ENCODE peak calls at places on chromosomes 11 and 22, in seven cellular contexts. O is heart left ventricle, Q is transverse colon, L is WERI-Rb-1, N is IMR-90, X is A673, B is stomach. T is an unnamed sample.

GRCh38 chr11:86039094-86039493 is 29.8 kb downstream of the PICALM start:
- DNase-seq in O (no peak), Q (no peak), L (no peak), N (no peak), X (no peak), B (no peak), T (no peak)

GRCh38 chr11:44014968-44015623 is 32.7 kb upstream of the ACCSL start:
- DNase-seq in O (no peak), Q (no peak), L (no peak), N (peak; percentile 65), X (no peak), B (no peak), T (peak; percentile 50)

GRCh38 chr11:130839950-130840666 is 76.2 kb downstream of the SNX19 start:
- DNase-seq in O (no peak), Q (no peak), L (no peak), N (peak; percentile 56), X (no peak), B (no peak), T (no peak)

GRCh38 chr11:105000797-105001196 is 22.2 kb downstream of the CASP5 start:
- DNase-seq in O (no peak), Q (peak; percentile 29), L (peak; percentile 12), N (no peak), X (peak; percentile 40), B (peak; percentile 29), T (no peak)

GRCh38 chr22:33380789-33381530 is 322.8 kb upstream of the SYN3 start:
- DNase-seq in O (no peak), Q (no peak), L (no peak), N (peak; percentile 95), X (no peak), B (no peak), T (no peak)

GRCh38 chr11:104064016-104064630 is 27.7 kb downstream of the DDI1 start:
- DNase-seq in O (no peak), Q (no peak), L (no peak), N (no peak), X (no peak), B (no peak), T (no peak)

GRCh38 chr11:44789466-44789865 is 62.7 kb downstream of the TSPAN18 start:
- DNase-seq in O (no peak), Q (no peak), L (no peak), N (no peak), X (no peak), B (no peak), T (no peak)

GRCh38 chr11:125348704-125349635 is 147.1 kb downstream of the FEZ1 start:
- DNase-seq in O (peak; percentile 63), Q (peak; percentile 39), L (peak; percentile 78), N (peak; percentile 19), X (peak; percentile 55), B (peak; percentile 54), T (no peak)

GRCh38 chr11:64004590-64004984 is 18.3 kb downstream of the OTUB1 start:
- DNase-seq in O (no peak), Q (no peak), L (no peak), N (no peak), X (peak; percentile 50), B (no peak), T (no peak)

GRCh38 chr22:23110922-23111527 is 30.8 kb downstream of the RSPH14 start:
- DNase-seq in O (no peak), Q (no peak), L (peak; percentile 41), N (no peak), X (no peak), B (no peak), T (no peak)

GRCh38 chr22:46626911-46627805 is 7.0 kb downstream of the GRAMD4 start:
- DNase-seq in O (peak; percentile 31), Q (no peak), L (no peak), N (no peak), X (no peak), B (no peak), T (no peak)

GRCh38 chr11:48108231-48109045 is 108.2 kb upstream of the OR4B1 start:
- DNase-seq in O (no peak), Q (no peak), L (no peak), N (no peak), X (no peak), B (no peak), T (peak; percentile 54)

GRCh38 chr11:102807921-102808320 is 10.0 kb upstream of the MMP1 start:
- DNase-seq in O (no peak), Q (no peak), L (peak; percentile 31), N (peak; percentile 19), X (no peak), B (peak; percentile 43), T (no peak)

GRCh38 chr11:35253237-35253636 is 114.3 kb downstream of the CD44 start:
- DNase-seq in O (no peak), Q (no peak), L (no peak), N (peak; percentile 44), X (no peak), B (no peak), T (no peak)
- TF ChIP-seq CTCF in O (no peak), Q (no peak), L (no peak), N (no peak), X (no peak), B (no peak), T (no peak)

GRCh38 chr11:127000291-127000968 is at the start of gene KIRREL3:
- DNase-seq in O (no peak), Q (no peak), L (peak; percentile 36), N (peak; percentile 40), X (peak; percentile 35), B (no peak), T (no peak)
- H3K27ac ChIP-seq in O (no peak within 1 kb of the TSS), Q (no peak within 1 kb of the TSS), L (no peak within 1 kb of the TSS), N (peak within 1 kb of the TSS; percentile 50), X (no peak within 1 kb of the TSS), B (no peak within 1 kb of the TSS), T (no peak within 1 kb of the TSS)

DNA sequence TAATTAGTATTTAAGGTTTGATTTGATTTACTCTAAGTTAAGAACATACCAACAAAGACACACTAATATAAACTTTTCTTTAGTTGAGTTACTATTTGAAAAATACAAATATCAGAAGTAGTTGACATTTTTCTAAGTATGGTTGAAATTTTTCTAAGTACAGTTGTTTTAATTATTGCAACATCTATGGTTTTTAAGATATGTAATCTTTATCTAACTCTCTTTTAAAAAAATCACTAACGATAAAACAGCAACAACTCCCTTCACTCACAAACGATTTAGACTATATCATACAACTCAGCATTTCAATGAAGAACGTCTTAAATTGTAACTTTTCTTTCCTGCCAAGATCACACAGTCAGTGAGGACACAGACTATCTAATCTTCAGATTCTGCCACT is 2.0 kb downstream of the C2CD3 start:
- DNase-seq in O (no peak), Q (no peak), L (no peak), N (no peak), X (no peak), B (no peak), T (no peak)
- H3K4me3 ChIP-seq in O (no peak overlapping the region), Q (no peak overlapping the region), L (no peak overlapping the region), N (no peak overlapping the region), X (peak overlapping the region; percentile 71), B (no peak overlapping the region), T (no peak overlapping the region)

GRCh38 chr11:107606122-107606521 is 15.2 kb downstream of the ELMOD1 start:
- DNase-seq in O (no peak), Q (no peak), L (peak; percentile 22), N (no peak), X (no peak), B (no peak), T (no peak)
- TF ChIP-seq CTCF in O (no peak), Q (no peak), L (peak; percentile 31), N (peak; percentile 8), X (peak; percentile 45), B (no peak), T (no peak)